ENCODE peak calls at places on chromosome 3, in ten cellular contexts. N, G, F, M, Z, O, Y, R, S and V are unnamed samples.
A peak's percentile ranks its signal among the peaks of the same experiment; 100 is the strongest.

GRCh38 chr3:158093526-158093925 is 12.7 kb downstream of the SHOX2 start:
- DNase-seq in N (no peak), G (no peak), F (no peak), M (no peak), Z (no peak), O (no peak), Y (no peak), R (no peak), S (no peak), V (no peak)

GRCh38 chr3:153221748-153222162 is 59.7 kb downstream of the RAP2B start:
- DNase-seq in N (peak; percentile 100), G (peak; percentile 43), F (no peak), M (peak; percentile 67), Z (peak; percentile 16), O (peak; percentile 98), Y (peak; percentile 77), R (peak; percentile 40), S (peak; percentile 92), V (peak; percentile 67)

GRCh38 chr3:37772773-37773291 is 88.8 kb upstream of the CTDSPL start:
- DNase-seq in N (no peak), G (no peak), F (no peak), M (no peak), Z (no peak), O (no peak), Y (no peak), R (no peak), S (no peak), V (no peak)

GRCh38 chr3:139718415-139718814 is 40.6 kb upstream of the NMNAT3 start:
- DNase-seq in N (peak; percentile 65), G (no peak), F (peak; percentile 63), M (no peak), Z (no peak), O (peak; percentile 57), Y (peak; percentile 69), R (peak; percentile 33), S (no peak), V (no peak)

GRCh38 chr3:13571264-13571663 is 22.3 kb downstream of the FBLN2 start:
- DNase-seq in N (no peak), G (no peak), F (no peak), M (no peak), Z (no peak), O (no peak), Y (no peak), R (peak; percentile 25), S (no peak), V (no peak)

GRCh38 chr3:73611176-73611575 is 13.6 kb downstream of the PDZRN3 start:
- DNase-seq in N (no peak), G (no peak), F (no peak), M (no peak), Z (no peak), O (peak; percentile 45), Y (no peak), R (no peak), S (no peak), V (no peak)

GRCh38 chr3:184357248-184358139 is 3.9 kb downstream of the CLCN2 start:
- DNase-seq in N (no peak), G (no peak), F (no peak), M (no peak), Z (no peak), O (no peak), Y (no peak), R (no peak), S (no peak), V (no peak)

GRCh38 chr3:109806929-109807328 is 469.6 kb upstream of the DPPA4 start:
- DNase-seq in N (peak; percentile 58), G (no peak), F (no peak), M (peak; percentile 63), Z (no peak), O (peak; percentile 84), Y (no peak), R (no peak), S (no peak), V (peak; percentile 74)

GRCh38 chr3:178393833-178394232 is 142.4 kb upstream of the KCNMB2 start:
- DNase-seq in N (peak; percentile 29), G (no peak), F (no peak), M (no peak), Z (no peak), O (peak; percentile 87), Y (no peak), R (no peak), S (no peak), V (no peak)

DNA sequence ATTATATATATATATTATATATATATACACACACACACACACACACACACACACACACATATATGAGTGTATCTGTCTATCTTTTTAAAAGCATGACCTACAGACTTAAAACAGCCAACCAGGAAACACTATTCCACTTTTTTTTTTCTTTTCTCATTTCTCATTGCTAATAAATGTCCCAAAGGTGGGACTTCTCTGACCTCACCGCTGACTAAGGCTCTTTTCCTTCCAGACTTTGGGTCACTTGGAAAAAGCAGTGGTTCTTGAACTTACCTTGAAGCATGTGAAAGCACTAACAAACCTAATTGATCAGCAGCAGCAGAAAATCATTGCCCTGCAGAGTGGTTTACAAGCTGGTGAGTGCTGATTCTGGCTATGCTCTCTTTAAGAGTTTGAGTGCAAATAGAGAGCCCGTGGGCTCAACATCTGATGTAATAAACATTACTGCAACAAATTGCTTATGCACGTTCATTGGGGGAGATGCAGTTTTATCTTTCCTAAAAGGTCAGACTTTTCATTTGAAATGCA is 2.0 kb downstream of the BHLHE40 start:
- DNase-seq in N (peak; percentile 33), G (no peak), F (no peak), M (no peak), Z (no peak), O (peak; percentile 62), Y (no peak), R (no peak), S (no peak), V (no peak)
- H3K4me3 ChIP-seq in N (peak overlapping the region; percentile 100), G (peak overlapping the region; percentile 92), F (no peak overlapping the region), M (peak overlapping the region; percentile 95), Z (peak overlapping the region; percentile 92), O (peak overlapping the region; percentile 99), Y (peak overlapping the region; percentile 23), R (peak overlapping the region; percentile 99), S (peak overlapping the region; percentile 71), V (no peak overlapping the region)

DNA sequence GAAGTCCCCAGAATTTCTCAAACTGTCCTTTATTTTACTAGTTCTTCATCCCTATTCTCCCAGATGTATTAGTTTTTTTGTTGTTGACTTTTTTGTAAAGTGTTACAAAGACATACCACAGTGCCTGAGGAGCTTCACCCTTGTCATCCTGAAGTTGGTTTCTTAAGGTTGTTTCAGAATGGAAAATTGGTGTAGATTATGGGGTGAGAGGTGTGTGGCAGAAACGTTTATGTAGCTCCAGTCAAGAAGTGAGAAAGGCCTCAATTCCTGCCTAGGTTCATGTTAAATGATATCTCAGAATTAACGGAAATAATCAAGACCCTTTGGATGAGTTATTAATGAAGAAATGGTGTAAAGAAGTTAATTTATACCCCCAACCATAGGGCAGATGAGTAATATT is 6.8 kb downstream of the EDEM1 start:
- DNase-seq in N (no peak), G (no peak), F (no peak), M (no peak), Z (no peak), O (no peak), Y (no peak), R (no peak), S (no peak), V (no peak)
- H3K4me3 ChIP-seq in N (no peak overlapping the region), G (no peak overlapping the region), F (no peak overlapping the region), M (peak overlapping the region; percentile 42), Z (no peak overlapping the region), O (no peak overlapping the region), Y (no peak overlapping the region), R (no peak overlapping the region), S (no peak overlapping the region), V (no peak overlapping the region)

DNA sequence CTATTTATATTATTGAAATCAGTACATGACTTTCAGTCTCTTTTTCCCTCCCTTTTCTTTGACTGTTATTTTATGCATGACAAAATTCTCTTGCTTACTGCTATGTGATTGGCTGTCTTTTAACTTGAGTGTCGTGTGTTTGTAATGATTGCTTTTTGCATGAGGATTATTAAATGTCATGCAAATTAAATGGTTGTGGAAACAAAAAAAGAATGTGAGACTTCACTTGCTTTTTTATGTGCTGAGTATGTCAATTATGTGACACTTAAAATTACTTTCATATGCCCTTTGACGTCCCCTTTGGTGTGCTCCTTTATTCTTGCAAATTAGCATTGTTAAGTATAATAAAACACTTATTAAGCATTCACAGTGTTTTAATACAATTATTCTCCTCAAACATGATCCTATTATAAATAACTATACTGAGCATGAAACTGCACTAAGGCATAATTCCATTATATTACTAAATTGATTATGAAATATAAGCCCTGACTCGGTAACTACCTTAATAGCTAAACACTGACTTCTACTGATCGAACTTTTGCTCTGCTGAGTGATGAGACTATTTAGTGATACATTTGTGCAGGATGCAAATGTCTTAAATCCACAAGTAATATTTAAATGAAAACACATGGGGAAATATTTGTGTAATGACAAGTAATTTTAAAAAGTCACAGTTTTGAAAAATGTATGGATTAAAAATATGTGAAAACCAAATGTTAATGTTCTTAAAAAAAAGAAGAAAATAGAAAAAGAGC is 401.7 kb downstream of the NLGN1 start:
- DNase-seq in N (no peak), G (no peak), F (no peak), M (no peak), Z (no peak), O (peak; percentile 6), Y (no peak), R (no peak), S (no peak), V (no peak)
- H3K4me3 ChIP-seq in N (no peak overlapping the region), G (no peak overlapping the region), F (no peak overlapping the region), M (no peak overlapping the region), Z (no peak overlapping the region), O (no peak overlapping the region), Y (no peak overlapping the region), R (no peak overlapping the region), S (no peak overlapping the region), V (no peak overlapping the region)

DNA sequence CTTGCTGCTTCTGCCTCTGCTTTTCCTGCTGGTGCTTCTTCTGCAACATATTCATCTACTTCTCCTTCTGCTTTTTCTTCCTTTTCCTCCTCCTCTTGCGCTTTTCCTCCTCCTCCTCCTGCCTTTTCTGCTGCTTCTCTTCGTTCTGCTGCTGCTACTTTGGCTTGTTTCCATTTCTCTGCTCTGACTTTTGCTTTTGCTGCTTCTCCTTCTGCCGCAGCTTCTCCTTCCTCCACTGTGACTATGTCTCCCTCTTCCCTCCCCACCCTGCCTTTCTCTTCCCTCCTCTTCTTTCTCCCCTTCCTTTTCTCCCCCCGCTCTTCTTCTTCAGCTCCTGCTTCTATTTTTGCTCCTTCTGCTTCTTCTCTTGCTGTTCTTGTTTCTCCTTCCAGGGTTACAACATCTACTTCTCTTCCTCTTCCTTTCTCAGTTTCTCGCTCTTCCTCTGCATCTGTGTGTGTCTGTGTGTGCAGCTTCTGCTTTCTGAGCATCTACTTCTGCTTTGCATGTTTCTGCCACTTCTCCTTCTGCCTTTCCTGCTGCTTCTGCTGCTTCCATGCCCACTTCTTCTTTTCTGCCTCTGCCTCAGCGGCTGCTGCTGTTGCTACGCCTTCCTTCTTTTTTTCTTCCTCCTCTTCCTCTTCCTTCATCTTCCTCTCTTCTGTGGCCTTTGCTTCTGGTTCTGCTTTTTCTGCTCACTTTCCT is 51.4 kb downstream of the FAM43A start:
- DNase-seq in N (no peak), G (no peak), F (no peak), M (no peak), Z (no peak), O (no peak), Y (no peak), R (no peak), S (no peak), V (no peak)
- H3K4me3 ChIP-seq in N (no peak overlapping the region), G (no peak overlapping the region), F (no peak overlapping the region), M (no peak overlapping the region), Z (no peak overlapping the region), O (no peak overlapping the region), Y (no peak overlapping the region), R (no peak overlapping the region), S (no peak overlapping the region), V (no peak overlapping the region)

GRCh38 chr3:5197470-5198312 is 10.2 kb downstream of the EDEM1 start:
- DNase-seq in N (no peak), G (no peak), F (no peak), M (peak; percentile 74), Z (no peak), O (peak; percentile 73), Y (no peak), R (no peak), S (no peak), V (peak; percentile 96)
- H3K4me3 ChIP-seq in N (no peak overlapping the region), G (no peak overlapping the region), F (no peak overlapping the region), M (peak overlapping the region; percentile 37), Z (no peak overlapping the region), O (no peak overlapping the region), Y (no peak overlapping the region), R (no peak overlapping the region), S (no peak overlapping the region), V (peak overlapping the region; percentile 34)